ENCODE peak calls at places on chromosomes 1 and 21, in seven cellular contexts. X is tibial artery, O is naive B cell, U is fibroblast of pulmonary artery, M is T-helper 9 cell, Y is thyroid gland, W is tibial nerve. K is an unnamed sample.

GRCh38 chr1:11078631-11079030 is 18.8 kb upstream of the SRM start:
- DNase-seq in X (no peak), O (no peak), U (no peak), M (no peak), Y (no peak), W (no peak), K (no peak)

GRCh38 chr1:74504125-74505065 is 8.0 kb downstream of the LRRC53 start:
- DNase-seq in X (no peak), O (no peak), U (peak), M (peak), Y (peak), W (peak), K (peak)

GRCh38 chr21:44486302-44486701 is 31.0 kb downstream of the LRRC3 start:
- DNase-seq in X (no peak), O (no peak), U (no peak), M (no peak), Y (no peak), W (no peak), K (no peak)

GRCh38 chr1:82485591-82486369 is 685.0 kb downstream of the ADGRL2 start:
- DNase-seq in X (peak), O (no peak), U (peak), M (no peak), Y (peak), W (peak), K (no peak)

GRCh38 chr1:21671915-21672314 is 2.8 kb upstream of the RAP1GAP start:
- DNase-seq in X (no peak), O (no peak), U (no peak), M (no peak), Y (peak), W (no peak), K (peak)

GRCh38 chr1:240189386-240189989 is 97.8 kb downstream of the FMN2 start:
- DNase-seq in X (no peak), O (no peak), U (peak), M (no peak), Y (peak), W (peak), K (peak)

GRCh38 chr1:175172503-175172902 is 20.1 kb downstream of the KIAA0040 start:
- DNase-seq in X (no peak), O (no peak), U (no peak), M (no peak), Y (no peak), W (no peak), K (no peak)

GRCh38 chr1:214310010-214310409 is 29.1 kb downstream of the SMYD2 start:
- DNase-seq in X (no peak), O (no peak), U (peak), M (no peak), Y (no peak), W (no peak), K (no peak)

GRCh38 chr1:174364996-174365760 is 82.6 kb upstream of the GPR52 start:
- DNase-seq in X (no peak), O (no peak), U (no peak), M (no peak), Y (no peak), W (no peak), K (no peak)

GRCh38 chr1:160658956-160659255 is 12.1 kb upstream of the SLAMF1 start:
- DNase-seq in X (no peak), O (no peak), U (no peak), M (no peak), Y (no peak), W (no peak), K (no peak)

GRCh38 chr1:19845166-19845954 is 30.3 kb upstream of the RNF186 start:
- DNase-seq in X (no peak), O (no peak), U (no peak), M (no peak), Y (peak), W (no peak), K (no peak)

GRCh38 chr1:214491468-214492120 is 59.8 kb downstream of the PTPN14 start:
- DNase-seq in X (no peak), O (no peak), U (no peak), M (no peak), Y (no peak), W (no peak), K (no peak)

GRCh38 chr1:227225715-227226346 is 92.5 kb downstream of the CDC42BPA start:
- DNase-seq in X (no peak), O (no peak), U (peak), M (no peak), Y (no peak), W (no peak), K (no peak)

GRCh38 chr1:28339551-28339950 is 10.7 kb downstream of the MED18 start:
- DNase-seq in X (no peak), O (no peak), U (no peak), M (no peak), Y (no peak), W (no peak), K (no peak)

GRCh38 chr21:43311303-43311817 is 115.6 kb downstream of the SIK1 start:
- DNase-seq in X (no peak), O (no peak), U (no peak), M (no peak), Y (no peak), W (no peak), K (no peak)

GRCh38 chr21:28615276-28615675 is 377.4 kb downstream of the LTN1 start:
- DNase-seq in X (no peak), O (no peak), U (peak), M (no peak), Y (no peak), W (no peak), K (no peak)

GRCh38 chr1:81869286-81869685 is 68.6 kb downstream of the ADGRL2 start:
- DNase-seq in X (no peak), O (no peak), U (no peak), M (no peak), Y (no peak), W (no peak), K (no peak)

GRCh38 chr1:212228591-212229119 is 56.6 kb upstream of the PPP2R5A start:
- DNase-seq in X (no peak), O (no peak), U (no peak), M (no peak), Y (no peak), W (no peak), K (no peak)

GRCh38 chr1:1014896-1015681 is 1.8 kb downstream of the ISG15 start:
- DNase-seq in X (no peak), O (no peak), U (no peak), M (no peak), Y (no peak), W (no peak), K (no peak)

GRCh38 chr1:164781980-164782379 is 223.0 kb downstream of the PBX1 start:
- DNase-seq in X (no peak), O (no peak), U (no peak), M (no peak), Y (no peak), W (no peak), K (no peak)

GRCh38 chr1:42844592-42845140 is 1.7 kb upstream of the ZNF691 start:
- DNase-seq in X (no peak), O (no peak), U (peak), M (no peak), Y (peak), W (no peak), K (no peak)

GRCh38 chr1:16886860-16887605 is 8.7 kb upstream of the RNU1-2 start:
- DNase-seq in X (no peak), O (no peak), U (no peak), M (no peak), Y (no peak), W (no peak), K (no peak)

GRCh38 chr1:50266509-50266908 is 156.7 kb downstream of the DMRTA2 start:
- DNase-seq in X (peak), O (no peak), U (peak), M (no peak), Y (no peak), W (peak), K (no peak)